ENCODE peak calls at places on chromosomes 16 and 17, in seven cellular contexts. T is gastroesophageal sphincter; U is SK-N-SH treated with all-trans-retinoic acid at 6 μM for 48 hours; M is naive thymus-derived CD4-positive, alpha-beta T cell; Y is right lobe of liver; C is HCT116; R is left lung. G is an unnamed sample.

GRCh38 chr17:80297996-80298560 is 37.4 kb downstream of the RNF213 start:
- ATAC-seq in T (no peak), U (no peak), M (no peak), Y (peak; percentile 30), C (no peak), R (no peak), G (no peak)

GRCh38 chr17:82297804-82298537 is 19.4 kb downstream of the CD7 start:
- ATAC-seq in T (peak; percentile 83), U (peak; percentile 77), M (peak; percentile 86), Y (peak; percentile 78), C (peak; percentile 64), R (peak; percentile 80), G (peak; percentile 91)

GRCh38 chr16:69554495-69554894 is 11.3 kb upstream of the NFAT5 start:
- ATAC-seq in T (no peak), U (peak; percentile 29), M (no peak), Y (no peak), C (peak; percentile 50), R (no peak), G (no peak)

GRCh38 chr17:15405016-15405415 is 62.4 kb downstream of the CDRT4 start:
- ATAC-seq in T (no peak), U (no peak), M (no peak), Y (peak; percentile 90), C (no peak), R (no peak), G (no peak)

GRCh38 chr16:62965831-62966230 is 929.6 kb upstream of the CDH8 start:
- ATAC-seq in T (no peak), U (no peak), M (no peak), Y (no peak), C (no peak), R (no peak), G (no peak)

GRCh38 chr17:66860204-66860603 is 25.3 kb downstream of the CACNG5 start:
- ATAC-seq in T (no peak), U (no peak), M (no peak), Y (no peak), C (no peak), R (no peak), G (no peak)

GRCh38 chr17:57438031-57438731 is 181.9 kb downstream of the MSI2 start:
- ATAC-seq in T (no peak), U (no peak), M (no peak), Y (no peak), C (no peak), R (no peak), G (no peak)

GRCh38 chr17:42049834-42050359 is 504 bp downstream of the C17orf113 start:
- ATAC-seq in T (no peak), U (peak; percentile 58), M (no peak), Y (peak; percentile 32), C (peak; percentile 49), R (peak; percentile 55), G (no peak)

GRCh38 chr16:17469011-17469741 is 1.6 kb downstream of the XYLT1 start:
- ATAC-seq in T (peak; percentile 9), U (peak; percentile 45), M (no peak), Y (no peak), C (no peak), R (no peak), G (peak; percentile 42)

GRCh38 chr16:73610605-73611177 is 562.8 kb upstream of the ZFHX3 start:
- ATAC-seq in T (no peak), U (no peak), M (no peak), Y (no peak), C (no peak), R (no peak), G (no peak)

GRCh38 chr16:81595676-81596292 is 151.2 kb downstream of the CMIP start:
- ATAC-seq in T (no peak), U (no peak), M (no peak), Y (no peak), C (no peak), R (no peak), G (no peak)

GRCh38 chr16:1876468-1876867 is 4.5 kb upstream of the MEIOB start:
- ATAC-seq in T (no peak), U (no peak), M (no peak), Y (peak; percentile 89), C (no peak), R (no peak), G (peak; percentile 73)

GRCh38 chr16:58807276-58807675 is 73.2 kb upstream of the GOT2 start:
- ATAC-seq in T (no peak), U (no peak), M (no peak), Y (no peak), C (no peak), R (no peak), G (no peak)

GRCh38 chr17:40112718-40113109 is 9.1 kb upstream of the MSL1 start:
- ATAC-seq in T (peak; percentile 12), U (no peak), M (no peak), Y (no peak), C (no peak), R (no peak), G (no peak)

GRCh38 chr16:66154801-66155200 is 211.7 kb upstream of the CDH5 start:
- ATAC-seq in T (no peak), U (no peak), M (no peak), Y (no peak), C (no peak), R (no peak), G (no peak)

GRCh38 chr17:56983380-56983779 is 5.4 kb downstream of the SCPEP1 start:
- ATAC-seq in T (no peak), U (no peak), M (peak; percentile 49), Y (no peak), C (no peak), R (no peak), G (no peak)

GRCh38 chr17:81184596-81184995 is 18.6 kb upstream of the AATK start:
- ATAC-seq in T (no peak), U (peak; percentile 19), M (no peak), Y (no peak), C (no peak), R (no peak), G (no peak)

GRCh38 chr16:82653550-82654511 is 27.1 kb downstream of the CDH13 start:
- ATAC-seq in T (no peak), U (peak; percentile 93), M (peak; percentile 70), Y (peak; percentile 70), C (peak; percentile 96), R (peak; percentile 74), G (peak; percentile 87)

GRCh38 chr17:78737332-78737731 is 44.7 kb downstream of the CYTH1 start:
- ATAC-seq in T (peak; percentile 40), U (peak; percentile 78), M (no peak), Y (no peak), C (no peak), R (no peak), G (no peak)

GRCh38 chr17:36198831-36199465 is 2.4 kb upstream of the CCL3L1 start:
- ATAC-seq in T (no peak), U (no peak), M (peak; percentile 75), Y (peak; percentile 46), C (no peak), R (peak; percentile 43), G (peak; percentile 3)

GRCh38 chr17:35214192-35214591 is 20.0 kb upstream of the SLC35G3 start:
- ATAC-seq in T (no peak), U (no peak), M (peak; percentile 93), Y (peak; percentile 30), C (no peak), R (no peak), G (no peak)

GRCh38 chr16:901715-902601 is 68.8 kb downstream of the LMF1 start:
- ATAC-seq in T (no peak), U (peak; percentile 32), M (no peak), Y (peak; percentile 47), C (no peak), R (no peak), G (no peak)

GRCh38 chr16:69567031-69567680 is 1.4 kb downstream of the NFAT5 start:
- ATAC-seq in T (no peak), U (peak; percentile 28), M (no peak), Y (no peak), C (no peak), R (peak; percentile 8), G (no peak)

GRCh38 chr17:57001541-57001940 is 23.6 kb downstream of the SCPEP1 start:
- ATAC-seq in T (no peak), U (no peak), M (no peak), Y (no peak), C (no peak), R (no peak), G (no peak)

GRCh38 chr16:50718761-50719400 is 23.0 kb upstream of the CYLD start:
- ATAC-seq in T (no peak), U (no peak), M (no peak), Y (no peak), C (peak; percentile 4), R (peak; percentile 74), G (no peak)

G was measured in stimulated activated memory B cell treated with anti-CD40 and anti-IgM and Interleukin-4, amounts not matched to agents 10 μg/mL and 1 μg/mL and 100 μg/mL, for 72 hours.